ENCODE peak calls at places on chromosomes 7 and 10, in seven cellular contexts. F, C, H, N, K, I and L are unnamed samples.
A peak's percentile ranks its signal among the peaks of the same experiment; 100 is the strongest.

GRCh38 chr7:30238721-30239441 is 45.5 kb upstream of the ZNRF2 start:
- DNase-seq in F (no peak), C (no peak), H (no peak), N (peak; percentile 85), K (no peak), I (no peak), L (peak; percentile 76)

GRCh38 chr10:43885842-43886241 is 237.2 kb upstream of the ZNF32 start:
- DNase-seq in F (no peak), C (no peak), H (no peak), N (peak; percentile 10), K (no peak), I (no peak), L (peak; percentile 39)

GRCh38 chr10:101438881-101439391 is 85.0 kb downstream of the BTRC start:
- DNase-seq in F (no peak), C (no peak), H (no peak), N (no peak), K (no peak), I (no peak), L (no peak)

GRCh38 chr7:40447345-40447744 is 312.5 kb downstream of the SUGCT start:
- DNase-seq in F (no peak), C (no peak), H (no peak), N (no peak), K (no peak), I (no peak), L (no peak)

GRCh38 chr7:25944777-25945176 is 207.2 kb upstream of the NFE2L3 start:
- DNase-seq in F (no peak), C (no peak), H (no peak), N (no peak), K (no peak), I (no peak), L (peak; percentile 48)

GRCh38 chr10:36383349-36383748 is 741.3 kb upstream of the FZD8 start:
- DNase-seq in F (no peak), C (no peak), H (no peak), N (no peak), K (no peak), I (no peak), L (no peak)

GRCh38 chr7:87934699-87935372 is 785 bp downstream of the ADAM22 start:
- DNase-seq in F (no peak), C (no peak), H (peak; percentile 70), N (no peak), K (peak; percentile 34), I (no peak), L (no peak)

GRCh38 chr7:299169-299568 is 9.2 kb downstream of the FOXL3 start:
- DNase-seq in F (no peak), C (peak; percentile 31), H (no peak), N (no peak), K (no peak), I (no peak), L (no peak)

GRCh38 chr10:104417629-104418292 is 64.1 kb downstream of the CFAP58 start:
- DNase-seq in F (no peak), C (no peak), H (no peak), N (no peak), K (no peak), I (no peak), L (no peak)

GRCh38 chr7:36677769-36678435 is 46.4 kb downstream of the AOAH start:
- DNase-seq in F (no peak), C (no peak), H (no peak), N (no peak), K (no peak), I (no peak), L (no peak)

GRCh38 chr10:6239213-6239991 is 36.7 kb downstream of the PFKFB3 start:
- DNase-seq in F (peak; percentile 30), C (peak; percentile 96), H (no peak), N (peak; percentile 80), K (peak; percentile 51), I (peak; percentile 49), L (no peak)

GRCh38 chr7:111910656-111911055 is 295.5 kb downstream of the DOCK4 start:
- DNase-seq in F (no peak), C (no peak), H (no peak), N (no peak), K (no peak), I (no peak), L (no peak)

GRCh38 chr7:131608112-131608498 is 51.7 kb upstream of the PODXL start:
- DNase-seq in F (no peak), C (no peak), H (no peak), N (no peak), K (no peak), I (no peak), L (no peak)

GRCh38 chr10:90587081-90587491 is 270.8 kb downstream of the HTR7 start:
- DNase-seq in F (no peak), C (peak; percentile 55), H (no peak), N (no peak), K (no peak), I (no peak), L (no peak)

GRCh38 chr10:78831457-78831856 is 237.3 kb upstream of the ZMIZ1 start:
- DNase-seq in F (no peak), C (no peak), H (no peak), N (no peak), K (no peak), I (no peak), L (no peak)

GRCh38 chr7:75534727-75535307 is 42.7 kb downstream of the SPDYE5 start:
- DNase-seq in F (no peak), C (peak; percentile 49), H (no peak), N (no peak), K (no peak), I (no peak), L (no peak)

GRCh38 chr7:152025937-152026890 is 740 bp downstream of the GALNT11 start:
- DNase-seq in F (no peak), C (no peak), H (no peak), N (no peak), K (no peak), I (no peak), L (no peak)

GRCh38 chr7:71411475-71411874 is 279.5 kb downstream of the GALNT17 start:
- DNase-seq in F (no peak), C (no peak), H (no peak), N (no peak), K (no peak), I (no peak), L (no peak)

GRCh38 chr7:18086165-18087030 is 58.8 kb upstream of the PRPS1L1 start:
- DNase-seq in F (peak; percentile 67), C (peak; percentile 51), H (no peak), N (peak; percentile 73), K (no peak), I (no peak), L (no peak)